ENCODE peak calls at places on chromosomes 13 and 19, in five cellular contexts. T, K, M, F and E are unnamed samples.

GRCh38 chr19:756232-756631 is 5.3 kb downstream of the MISP start:
- DNase-seq in K (no peak), M (no peak), F (no peak), T (no peak), E (peak; percentile 71)

GRCh38 chr13:23643828-23644419 is 73.7 kb downstream of the TNFRSF19 start:
- DNase-seq in K (no peak), T (no peak), M (no peak), F (no peak), E (no peak)

GRCh38 chr13:36606060-36606459 is 67.8 kb upstream of the SERTM1 start:
- DNase-seq in M (no peak), F (no peak), T (no peak), K (no peak), E (no peak)

GRCh38 chr19:45170146-45171106 is 7.6 kb downstream of the TRAPPC6A start:
- DNase-seq in F (no peak), T (no peak), M (no peak), K (no peak), E (no peak)

GRCh38 chr13:76656496-76656895 is 229.7 kb downstream of the KCTD12 start:
- DNase-seq in K (no peak), M (no peak), T (no peak), F (no peak), E (no peak)

GRCh38 chr13:108595416-108596257 is 33.8 kb upstream of the MYO16 start:
- DNase-seq in M (no peak), F (no peak), T (no peak), K (no peak), E (no peak)

GRCh38 chr19:48351341-48351752 is 12.4 kb downstream of the TMEM143 start:
- DNase-seq in T (peak; percentile 95), F (no peak), M (peak; percentile 70), K (peak; percentile 67), E (peak; percentile 90)

GRCh38 chr13:21717817-21718216 is 46.9 kb downstream of the FGF9 start:
- DNase-seq in K (no peak), M (no peak), F (no peak), T (no peak), E (no peak)

GRCh38 chr13:75702476-75702875 is 66.3 kb downstream of the LMO7 start:
- DNase-seq in K (no peak), T (no peak), F (no peak), M (no peak), E (no peak)

GRCh38 chr13:27919299-27919933 is 384 bp upstream of the PDX1 start:
- DNase-seq in M (no peak), F (no peak), T (no peak), K (no peak), E (no peak)

GRCh38 chr19:49440439-49441209 is 703 bp downstream of the SLC17A7 start:
- DNase-seq in F (no peak), M (no peak), T (no peak), K (no peak), E (no peak)

GRCh38 chr13:110361365-110361911 is 54.4 kb downstream of the COL4A2 start:
- DNase-seq in K (peak; percentile 83), M (no peak), F (peak; percentile 92), T (no peak), E (no peak)

GRCh38 chr19:58067240-58067912 is 8.3 kb downstream of the ZNF135 start:
- DNase-seq in K (no peak), M (no peak), F (no peak), T (no peak), E (no peak)

GRCh38 chr13:100611678-100612492 is 23.3 kb upstream of the GGACT start:
- DNase-seq in F (no peak), K (no peak), T (no peak), M (peak; percentile 2), E (no peak)

GRCh38 chr19:42942187-42942789 is 5.3 kb upstream of the PSG7 start:
- DNase-seq in K (no peak), F (no peak), M (no peak), T (no peak), E (no peak)

GRCh38 chr13:48263196-48263595 is 30.2 kb downstream of the ITM2B start:
- DNase-seq in T (no peak), K (no peak), M (no peak), F (no peak), E (no peak)

DNA sequence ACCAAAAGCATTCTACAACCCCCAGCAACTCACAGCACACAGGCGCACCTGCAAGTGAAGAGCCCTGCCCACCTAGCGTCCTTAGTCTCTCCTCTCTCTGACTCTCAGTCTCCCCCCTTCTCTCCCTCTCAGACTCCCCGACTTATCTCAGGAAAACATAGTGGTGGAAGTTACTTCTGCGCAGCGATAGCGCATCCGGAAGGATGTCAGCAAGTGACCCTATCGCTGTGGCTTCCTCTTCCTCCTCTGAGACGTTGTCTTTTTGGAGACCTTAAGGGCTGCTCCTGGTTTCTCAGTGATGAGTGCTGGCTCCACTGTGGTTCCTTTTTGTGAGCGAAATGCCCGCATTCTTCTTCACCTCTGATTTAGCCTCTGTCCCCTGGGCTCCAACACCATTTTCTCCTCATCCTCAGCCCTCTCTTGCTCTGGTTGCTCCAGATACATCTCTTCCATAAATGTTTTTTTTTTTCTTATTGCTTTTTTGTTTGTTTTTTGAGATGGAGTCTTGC is 1.4 kb upstream of the YIF1B start:
- DNase-seq in K (no peak), M (no peak), T (peak; percentile 36), F (no peak), E (no peak)
- H3K4me1 ChIP-seq in K (peaks cover 69% of the 10 kb centered on the region), M (peaks cover 21% of the 10 kb centered on the region), T (peaks cover 84% of the 10 kb centered on the region), F (peaks cover 14% of the 10 kb centered on the region), E (peaks cover 35% of the 10 kb centered on the region)

DNA sequence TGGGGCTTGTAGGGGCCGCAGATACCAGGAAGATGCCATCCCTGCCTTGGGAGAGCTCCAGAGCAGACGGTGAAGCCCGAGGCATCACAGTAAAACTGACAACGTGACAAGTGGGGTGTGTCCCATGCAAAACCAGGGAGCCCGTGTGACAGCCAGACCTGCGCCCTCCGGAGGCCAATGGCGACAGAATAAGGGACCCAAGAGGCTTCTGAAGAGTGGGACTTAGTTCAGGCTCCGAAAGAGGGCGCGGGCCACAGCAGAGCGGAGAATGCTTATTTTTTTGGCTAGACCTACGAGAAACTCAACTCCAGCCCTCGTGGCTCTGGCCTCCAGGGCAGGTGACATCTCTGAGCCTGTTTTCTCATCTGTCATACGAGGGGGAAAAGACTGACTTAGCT is 23.1 kb downstream of the DPP9 start:
- DNase-seq in F (peak; percentile 52), T (no peak), K (no peak), M (no peak), E (no peak)
- TF ChIP-seq CTCF in F (no peak), T (no peak), K (no peak), M (no peak), E (no peak)

GRCh38 chr19:11931513-11931912 is 6.6 kb downstream of the ZNF700 start:
- DNase-seq in F (no peak), M (no peak), K (no peak), T (no peak), E (no peak)

GRCh38 chr19:11927227-11927626 is 2.3 kb downstream of the ZNF700 start:
- DNase-seq in M (no peak), F (no peak), T (no peak), K (no peak), E (no peak)

GRCh38 chr19:11931051-11931450 is 6.1 kb downstream of the ZNF700 start:
- DNase-seq in K (no peak), F (no peak), M (no peak), T (no peak), E (no peak)
- H3K9me3 ChIP-seq in K (peaks cover 17% of the 10 kb centered on the region), F (peaks cover 11% of the 10 kb centered on the region), M (peaks cover 38% of the 10 kb centered on the region), T (no peaks in the 10 kb centered on the region), E (peaks cover 4% of the 10 kb centered on the region)

GRCh38 chr19:28605501-28606268 is 607.3 kb downstream of the UQCRFS1 start:
- DNase-seq in T (no peak), M (no peak), K (no peak), F (no peak), E (no peak)
- H3K4me1 ChIP-seq in T (no peaks in the 10 kb centered on the region), M (no peaks in the 10 kb centered on the region), K (no peaks in the 10 kb centered on the region), F (no peaks in the 10 kb centered on the region), E (no peaks in the 10 kb centered on the region)

GRCh38 chr19:14406645-14407331 is 12.4 kb downstream of the DDX39A start:
- DNase-seq in F (no peak), M (no peak), K (no peak), T (no peak), E (no peak)
- TF ChIP-seq CTCF in F (no peak), M (peak; percentile 25), K (no peak), T (no peak), E (no peak)

DNA sequence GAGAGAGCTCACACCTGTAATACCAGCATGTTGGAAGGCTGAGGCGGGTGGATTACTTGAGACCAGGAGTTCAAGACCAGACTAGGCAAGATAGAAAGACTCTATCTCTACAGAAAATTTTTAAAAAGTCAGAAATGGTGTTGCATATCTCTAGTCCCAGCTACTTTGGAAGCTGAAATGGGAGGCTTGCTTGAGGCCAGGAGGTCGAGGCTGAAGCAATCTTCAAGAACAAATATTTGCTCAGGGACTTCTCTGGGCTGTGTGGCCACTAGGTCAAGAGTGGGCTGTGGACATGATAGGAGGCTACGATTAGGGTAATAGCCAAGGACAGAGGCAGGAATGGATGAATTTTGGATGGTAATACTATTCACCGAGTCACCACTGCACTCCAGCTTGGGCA is 135.8 kb upstream of the PEG3 start:
- DNase-seq in F (no peak), M (no peak), T (no peak), K (no peak), E (no peak)
- H3K9me3 ChIP-seq in F (no peaks in the 10 kb centered on the region), M (no peaks in the 10 kb centered on the region), T (no peaks in the 10 kb centered on the region), K (peaks cover 5% of the 10 kb centered on the region), E (peaks cover 9% of the 10 kb centered on the region)